ENCODE peak calls at places on chromosomes 5 and 9, in four cellular contexts. One of them, this sample, is unnamed.

GRCh38 chr5:165209101-165209727 is 1703.8 kb downstream of the MAT2B start:
- DNase-seq in KBM-7: peak; percentile 77
- DNase-seq in fibroblast of lung: peak; percentile 71
- DNase-seq in fibroblast of the conjunctiva: peak; percentile 13
- DNase-seq in this sample: peak; percentile 43

GRCh38 chr5:78001198-78001597 is 225.1 kb upstream of the TBCA start:
- DNase-seq in KBM-7: no peak
- DNase-seq in fibroblast of lung: no peak
- DNase-seq in fibroblast of the conjunctiva: no peak
- DNase-seq in this sample: no peak

GRCh38 chr5:91865920-91866319 is 482.8 kb upstream of the ARRDC3 start:
- DNase-seq in KBM-7: no peak
- DNase-seq in fibroblast of the conjunctiva: no peak
- DNase-seq in fibroblast of lung: no peak
- DNase-seq in this sample: no peak

GRCh38 chr5:156477196-156477595 is 150.2 kb downstream of the SGCD start:
- DNase-seq in fibroblast of the conjunctiva: no peak
- DNase-seq in fibroblast of lung: peak; percentile 57
- DNase-seq in KBM-7: no peak
- DNase-seq in this sample: no peak

GRCh38 chr5:68593211-68593701 is 377.7 kb downstream of the PIK3R1 start:
- DNase-seq in fibroblast of lung: no peak
- DNase-seq in KBM-7: no peak
- DNase-seq in fibroblast of the conjunctiva: no peak
- DNase-seq in this sample: no peak

GRCh38 chr5:113663879-113664278 is 150.4 kb downstream of the YTHDC2 start:
- DNase-seq in fibroblast of lung: peak; percentile 11
- DNase-seq in KBM-7: peak; percentile 19
- DNase-seq in fibroblast of the conjunctiva: no peak
- DNase-seq in this sample: no peak

GRCh38 chr5:66708368-66708767 is 112.2 kb downstream of the MAST4 start:
- DNase-seq in fibroblast of the conjunctiva: no peak
- DNase-seq in fibroblast of lung: no peak
- DNase-seq in KBM-7: no peak
- DNase-seq in this sample: no peak

GRCh38 chr9:93471135-93471534 is 17.8 kb upstream of the FAM120AOS start:
- DNase-seq in fibroblast of lung: no peak
- DNase-seq in KBM-7: no peak
- DNase-seq in fibroblast of the conjunctiva: no peak
- DNase-seq in this sample: no peak

GRCh38 chr9:17531642-17532254 is 47.1 kb upstream of the SH3GL2 start:
- DNase-seq in fibroblast of lung: peak; percentile 64
- DNase-seq in KBM-7: peak; percentile 49
- DNase-seq in fibroblast of the conjunctiva: peak; percentile 24
- DNase-seq in this sample: no peak

GRCh38 chr9:110030632-110031031 is 177.3 kb downstream of the C9orf152 start:
- DNase-seq in fibroblast of lung: peak; percentile 25
- DNase-seq in KBM-7: no peak
- DNase-seq in fibroblast of the conjunctiva: no peak
- DNase-seq in this sample: no peak

GRCh38 chr5:33073856-33074255 is 362.7 kb downstream of the NPR3 start:
- DNase-seq in fibroblast of the conjunctiva: no peak
- DNase-seq in KBM-7: no peak
- DNase-seq in fibroblast of lung: peak; percentile 20
- DNase-seq in this sample: no peak

GRCh38 chr5:172282277-172283019 is 1.1 kb downstream of the UBTD2 start:
- DNase-seq in fibroblast of lung: no peak
- DNase-seq in KBM-7: no peak
- DNase-seq in fibroblast of the conjunctiva: no peak
- DNase-seq in this sample: no peak

GRCh38 chr9:104118916-104119315 is 24.8 kb downstream of the SMC2 start:
- DNase-seq in fibroblast of the conjunctiva: no peak
- DNase-seq in KBM-7: no peak
- DNase-seq in fibroblast of lung: no peak
- DNase-seq in this sample: no peak

GRCh38 chr5:16585028-16585667 is 31.6 kb downstream of the RETREG1 start:
- DNase-seq in fibroblast of the conjunctiva: no peak
- DNase-seq in fibroblast of lung: no peak
- DNase-seq in KBM-7: no peak
- DNase-seq in this sample: no peak

GRCh38 chr9:134454386-134454978 is 128.2 kb downstream of the RXRA start:
- DNase-seq in fibroblast of the conjunctiva: no peak
- DNase-seq in fibroblast of lung: peak; percentile 24
- DNase-seq in KBM-7: no peak
- DNase-seq in this sample: no peak

GRCh38 chr5:21452429-21452828 is 1400.7 kb downstream of the CDH12 start:
- DNase-seq in fibroblast of lung: peak; percentile 2
- DNase-seq in KBM-7: no peak
- DNase-seq in fibroblast of the conjunctiva: peak; percentile 22
- DNase-seq in this sample: no peak

GRCh38 chr5:118919016-118919415 is 69.3 kb downstream of the DTWD2 start:
- DNase-seq in fibroblast of the conjunctiva: peak; percentile 46
- DNase-seq in KBM-7: no peak
- DNase-seq in fibroblast of lung: peak; percentile 69
- DNase-seq in this sample: no peak

GRCh38 chr5:40551706-40552557 is 127.8 kb upstream of the PTGER4 start:
- DNase-seq in fibroblast of the conjunctiva: peak; percentile 93
- DNase-seq in fibroblast of lung: peak; percentile 96
- DNase-seq in KBM-7: peak; percentile 16
- DNase-seq in this sample: no peak

GRCh38 chr9:121989010-121989409 is 104.1 kb downstream of the TTLL11 start:
- DNase-seq in fibroblast of the conjunctiva: no peak
- DNase-seq in fibroblast of lung: no peak
- DNase-seq in KBM-7: no peak
- DNase-seq in this sample: no peak

GRCh38 chr5:68683632-68684035 is 410.2 kb upstream of the SLC30A5 start:
- DNase-seq in fibroblast of lung: peak; percentile 95
- DNase-seq in fibroblast of the conjunctiva: peak; percentile 95
- DNase-seq in KBM-7: no peak
- DNase-seq in this sample: no peak

GRCh38 chr5:160310910-160311295 is 1.5 kb downstream of the CCNJL start:
- DNase-seq in fibroblast of lung: no peak
- DNase-seq in KBM-7: no peak
- DNase-seq in fibroblast of the conjunctiva: no peak
- DNase-seq in this sample: no peak

GRCh38 chr5:173888473-173889135 is 455 bp downstream of the CPEB4 start:
- DNase-seq in fibroblast of the conjunctiva: no peak
- DNase-seq in fibroblast of lung: peak; percentile 26
- DNase-seq in KBM-7: no peak
- DNase-seq in this sample: no peak

GRCh38 chr9:112065781-112066606 is 109.1 kb downstream of the SUSD1 start:
- DNase-seq in fibroblast of lung: peak; percentile 89
- DNase-seq in fibroblast of the conjunctiva: no peak
- DNase-seq in KBM-7: no peak
- DNase-seq in this sample: peak; percentile 18

GRCh38 chr9:99353408-99353807 is 131.3 kb downstream of the SEC61B start:
- DNase-seq in KBM-7: no peak
- DNase-seq in fibroblast of lung: peak; percentile 99
- DNase-seq in fibroblast of the conjunctiva: peak; percentile 94
- DNase-seq in this sample: no peak

GRCh38 chr9:121498487-121499176 is 1.0 kb downstream of the GGTA1 start:
- DNase-seq in KBM-7: peak; percentile 37
- DNase-seq in fibroblast of the conjunctiva: peak; percentile 24
- DNase-seq in fibroblast of lung: peak; percentile 59
- DNase-seq in this sample: no peak

GRCh38 chr9:128405077-128405779 is 15.4 kb upstream of the CERCAM start:
- DNase-seq in fibroblast of the conjunctiva: no peak
- DNase-seq in KBM-7: no peak
- DNase-seq in fibroblast of lung: no peak
- DNase-seq in this sample: no peak

GRCh38 chr5:159187674-159188164 is 21.6 kb downstream of the RNF145 start:
- DNase-seq in KBM-7: no peak
- DNase-seq in fibroblast of lung: no peak
- DNase-seq in fibroblast of the conjunctiva: no peak
- DNase-seq in this sample: no peak

This sample was measured in GF-D8.